ENCODE peak calls at places on chromosomes 5 and 9, in seven cellular contexts. One of them, this sample, is unnamed. For H3K4me1, the result is how much of the 10 kb centered on the place peaks cover.

GRCh38 chr5:151719228-151719861 is 32.6 kb upstream of the SPARC start:
- DNase-seq in H1: no peak
- DNase-seq in mesenchymal stem cell: no peak
- DNase-seq in trophoblast cell: peak
- DNase-seq in H9: peak
- DNase-seq in neuronal stem cell: no peak
- DNase-seq in IMR-90: peak
- DNase-seq in this sample: peak

GRCh38 chr5:144698454-144698853 is 527.8 kb downstream of the KCTD16 start:
- DNase-seq in trophoblast cell: no peak
- DNase-seq in H1: no peak
- DNase-seq in neuronal stem cell: no peak
- DNase-seq in IMR-90: peak
- DNase-seq in mesenchymal stem cell: no peak
- DNase-seq in H9: no peak
- DNase-seq in this sample: peak

GRCh38 chr9:120230227-120230626 is 349.7 kb downstream of the CDK5RAP2 start:
- DNase-seq in H1: no peak
- DNase-seq in mesenchymal stem cell: no peak
- DNase-seq in H9: no peak
- DNase-seq in IMR-90: no peak
- DNase-seq in neuronal stem cell: no peak
- DNase-seq in trophoblast cell: no peak
- DNase-seq in this sample: no peak

GRCh38 chr5:10633271-10634049 is 69.6 kb downstream of the ANKRD33B start:
- DNase-seq in H1: no peak
- DNase-seq in H9: no peak
- DNase-seq in IMR-90: no peak
- DNase-seq in mesenchymal stem cell: no peak
- DNase-seq in neuronal stem cell: no peak
- DNase-seq in trophoblast cell: no peak
- DNase-seq in this sample: no peak

GRCh38 chr9:6598249-6598725 is 47.2 kb downstream of the GLDC start:
- DNase-seq in trophoblast cell: no peak
- DNase-seq in mesenchymal stem cell: no peak
- DNase-seq in H1: no peak
- DNase-seq in neuronal stem cell: no peak
- DNase-seq in IMR-90: peak
- DNase-seq in H9: no peak
- DNase-seq in this sample: no peak

GRCh38 chr9:96491079-96491879 is 41.3 kb downstream of the HABP4 start:
- DNase-seq in neuronal stem cell: no peak
- DNase-seq in H9: no peak
- DNase-seq in trophoblast cell: peak
- DNase-seq in IMR-90: peak
- DNase-seq in mesenchymal stem cell: no peak
- DNase-seq in H1: no peak
- DNase-seq in this sample: no peak

GRCh38 chr5:110754181-110754580 is 15.4 kb downstream of the SLC25A46 start:
- DNase-seq in IMR-90: no peak
- DNase-seq in H9: no peak
- DNase-seq in H1: no peak
- DNase-seq in trophoblast cell: no peak
- DNase-seq in mesenchymal stem cell: no peak
- DNase-seq in neuronal stem cell: no peak
- DNase-seq in this sample: no peak

GRCh38 chr5:33850100-33850594 is 41.6 kb downstream of the ADAMTS12 start:
- DNase-seq in H1: no peak
- DNase-seq in trophoblast cell: no peak
- DNase-seq in mesenchymal stem cell: peak
- DNase-seq in IMR-90: peak
- DNase-seq in neuronal stem cell: no peak
- DNase-seq in H9: peak
- DNase-seq in this sample: peak

GRCh38 chr5:82396396-82396795 is 118.2 kb upstream of the RPS23 start:
- DNase-seq in IMR-90: peak
- DNase-seq in neuronal stem cell: no peak
- DNase-seq in mesenchymal stem cell: no peak
- DNase-seq in H9: no peak
- DNase-seq in trophoblast cell: no peak
- DNase-seq in H1: no peak
- DNase-seq in this sample: no peak

GRCh38 chr5:100566382-100567141 is 31.4 kb downstream of the FAM174A start:
- DNase-seq in H9: no peak
- DNase-seq in IMR-90: no peak
- DNase-seq in trophoblast cell: no peak
- DNase-seq in H1: no peak
- DNase-seq in mesenchymal stem cell: no peak
- DNase-seq in neuronal stem cell: no peak
- DNase-seq in this sample: no peak

GRCh38 chr9:132995121-132995420 is 16.6 kb downstream of the GFI1B start:
- DNase-seq in H9: no peak
- DNase-seq in trophoblast cell: no peak
- DNase-seq in IMR-90: no peak
- DNase-seq in neuronal stem cell: no peak
- DNase-seq in H1: no peak
- DNase-seq in mesenchymal stem cell: no peak
- DNase-seq in this sample: no peak

GRCh38 chr5:147565524-147565923 is 55.7 kb upstream of the DPYSL3 start:
- DNase-seq in H1: no peak
- DNase-seq in neuronal stem cell: no peak
- DNase-seq in IMR-90: peak
- DNase-seq in trophoblast cell: peak
- DNase-seq in mesenchymal stem cell: peak
- DNase-seq in H9: no peak
- DNase-seq in this sample: peak

GRCh38 chr9:90162819-90163218 is 479.8 kb downstream of the DIRAS2 start:
- DNase-seq in trophoblast cell: no peak
- DNase-seq in H9: no peak
- DNase-seq in H1: no peak
- DNase-seq in mesenchymal stem cell: no peak
- DNase-seq in IMR-90: no peak
- DNase-seq in neuronal stem cell: no peak
- DNase-seq in this sample: no peak

GRCh38 chr5:57986746-57987145 is 473.1 kb downstream of the PLK2 start:
- DNase-seq in trophoblast cell: no peak
- DNase-seq in IMR-90: peak
- DNase-seq in H1: no peak
- DNase-seq in H9: peak
- DNase-seq in neuronal stem cell: no peak
- DNase-seq in mesenchymal stem cell: peak
- DNase-seq in this sample: peak

GRCh38 chr5:143177263-143177994 is 226.1 kb downstream of the NR3C1 start:
- DNase-seq in neuronal stem cell: no peak
- DNase-seq in IMR-90: peak
- DNase-seq in H1: no peak
- DNase-seq in mesenchymal stem cell: no peak
- DNase-seq in trophoblast cell: no peak
- DNase-seq in H9: no peak
- DNase-seq in this sample: no peak

GRCh38 chr5:30099634-30100033 is 1093.9 kb upstream of the CDH6 start:
- DNase-seq in IMR-90: no peak
- DNase-seq in mesenchymal stem cell: peak
- DNase-seq in H1: no peak
- DNase-seq in neuronal stem cell: no peak
- DNase-seq in trophoblast cell: no peak
- DNase-seq in H9: no peak
- DNase-seq in this sample: peak

GRCh38 chr9:123925161-123925560 is 4.8 kb downstream of the DENND1A start:
- DNase-seq in trophoblast cell: no peak
- DNase-seq in mesenchymal stem cell: no peak
- DNase-seq in neuronal stem cell: no peak
- DNase-seq in IMR-90: no peak
- DNase-seq in H1: no peak
- DNase-seq in H9: peak
- DNase-seq in this sample: peak

GRCh38 chr9:108040783-108041182 is 551.2 kb upstream of the KLF4 start:
- DNase-seq in mesenchymal stem cell: peak
- DNase-seq in neuronal stem cell: no peak
- DNase-seq in trophoblast cell: peak
- DNase-seq in H9: no peak
- DNase-seq in H1: no peak
- DNase-seq in IMR-90: peak
- DNase-seq in this sample: no peak

GRCh38 chr9:72557549-72557948 is 36.1 kb downstream of the TMC1 start:
- DNase-seq in H1: peak
- DNase-seq in IMR-90: peak
- DNase-seq in neuronal stem cell: no peak
- DNase-seq in mesenchymal stem cell: peak
- DNase-seq in H9: no peak
- DNase-seq in trophoblast cell: peak
- DNase-seq in this sample: peak

GRCh38 chr5:84724683-84725082 is 340.0 kb upstream of the EDIL3 start:
- DNase-seq in H9: no peak
- DNase-seq in trophoblast cell: no peak
- DNase-seq in IMR-90: peak
- DNase-seq in H1: no peak
- DNase-seq in neuronal stem cell: no peak
- DNase-seq in mesenchymal stem cell: peak
- DNase-seq in this sample: no peak

GRCh38 chr5:158461240-158461854 is 602.4 kb upstream of the CLINT1 start:
- DNase-seq in H9: no peak
- DNase-seq in IMR-90: no peak
- DNase-seq in H1: no peak
- DNase-seq in mesenchymal stem cell: no peak
- DNase-seq in trophoblast cell: no peak
- DNase-seq in neuronal stem cell: no peak
- DNase-seq in this sample: no peak

GRCh38 chr5:157915638-157916037 is 56.7 kb upstream of the CLINT1 start:
- DNase-seq in neuronal stem cell: no peak
- DNase-seq in H9: no peak
- DNase-seq in trophoblast cell: no peak
- DNase-seq in mesenchymal stem cell: peak
- DNase-seq in IMR-90: peak
- DNase-seq in H1: no peak
- DNase-seq in this sample: no peak

GRCh38 chr9:107625383-107625984 is 135.9 kb upstream of the KLF4 start:
- DNase-seq in mesenchymal stem cell: no peak
- DNase-seq in IMR-90: no peak
- DNase-seq in trophoblast cell: no peak
- DNase-seq in neuronal stem cell: no peak
- DNase-seq in H1: no peak
- DNase-seq in H9: no peak
- DNase-seq in this sample: no peak

GRCh38 chr9:127833555-127833954 is 20.9 kb downstream of the ENG start:
- DNase-seq in IMR-90: peak
- DNase-seq in H1: no peak
- DNase-seq in neuronal stem cell: no peak
- DNase-seq in trophoblast cell: peak
- DNase-seq in H9: no peak
- DNase-seq in mesenchymal stem cell: peak
- DNase-seq in this sample: no peak
- H3K4me1 ChIP-seq in IMR-90: under half
- H3K4me1 ChIP-seq in H1: under half
- H3K4me1 ChIP-seq in neuronal stem cell: under half
- H3K4me1 ChIP-seq in trophoblast cell: under half
- H3K4me1 ChIP-seq in H9: under half
- H3K4me1 ChIP-seq in mesenchymal stem cell: under half
- H3K4me1 ChIP-seq in this sample: under half

GRCh38 chr5:76788362-76788761 is 30.5 kb upstream of the F2RL1 start:
- DNase-seq in H9: no peak
- DNase-seq in IMR-90: no peak
- DNase-seq in H1: no peak
- DNase-seq in neuronal stem cell: no peak
- DNase-seq in mesenchymal stem cell: no peak
- DNase-seq in trophoblast cell: no peak
- DNase-seq in this sample: no peak

GRCh38 chr5:76790632-76791290 is 28.1 kb upstream of the F2RL1 start:
- DNase-seq in neuronal stem cell: no peak
- DNase-seq in mesenchymal stem cell: peak
- DNase-seq in H1: no peak
- DNase-seq in IMR-90: peak
- DNase-seq in trophoblast cell: no peak
- DNase-seq in H9: no peak
- DNase-seq in this sample: peak

GRCh38 chr5:76789991-76790571 is 28.7 kb upstream of the F2RL1 start:
- DNase-seq in neuronal stem cell: no peak
- DNase-seq in trophoblast cell: no peak
- DNase-seq in H1: no peak
- DNase-seq in H9: no peak
- DNase-seq in IMR-90: peak
- DNase-seq in mesenchymal stem cell: no peak
- DNase-seq in this sample: peak

GRCh38 chr5:76785493-76785892 is 33.3 kb upstream of the F2RL1 start:
- DNase-seq in H1: no peak
- DNase-seq in neuronal stem cell: no peak
- DNase-seq in mesenchymal stem cell: peak
- DNase-seq in trophoblast cell: peak
- DNase-seq in IMR-90: peak
- DNase-seq in H9: no peak
- DNase-seq in this sample: no peak

DNA sequence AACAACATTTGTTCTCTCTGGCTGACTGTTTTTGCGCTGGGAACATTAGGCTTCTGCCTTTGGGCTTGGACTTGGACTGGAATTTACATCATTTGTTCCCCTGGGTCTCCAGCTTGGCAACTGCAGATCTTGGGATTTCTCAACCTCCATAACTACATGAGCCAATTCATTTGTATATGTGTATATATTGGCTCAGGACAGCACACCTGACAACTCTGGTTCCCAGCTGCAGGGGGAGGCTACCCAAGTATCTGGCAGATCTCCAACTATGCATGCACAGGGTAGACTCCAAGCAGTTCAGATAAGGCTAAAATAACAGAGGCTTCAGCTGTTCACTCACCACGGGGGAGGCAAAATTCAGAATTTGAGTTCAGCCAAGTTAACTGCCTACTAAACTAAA is 31.6 kb upstream of the F2RL1 start:
- DNase-seq in neuronal stem cell: no peak
- DNase-seq in IMR-90: peak
- DNase-seq in trophoblast cell: peak
- DNase-seq in H1: no peak
- DNase-seq in H9: no peak
- DNase-seq in mesenchymal stem cell: peak
- DNase-seq in this sample: no peak
- H2AK5ac ChIP-seq in neuronal stem cell: no peak
- H2AK5ac ChIP-seq in IMR-90: peak
- H2AK5ac ChIP-seq in trophoblast cell: no peak
- H2AK5ac ChIP-seq in H1: no peak
- H2AK5ac ChIP-seq in H9: no peak
- H2AK5ac ChIP-seq in mesenchymal stem cell: no peak
- H2AK5ac ChIP-seq in this sample: no peak

DNA sequence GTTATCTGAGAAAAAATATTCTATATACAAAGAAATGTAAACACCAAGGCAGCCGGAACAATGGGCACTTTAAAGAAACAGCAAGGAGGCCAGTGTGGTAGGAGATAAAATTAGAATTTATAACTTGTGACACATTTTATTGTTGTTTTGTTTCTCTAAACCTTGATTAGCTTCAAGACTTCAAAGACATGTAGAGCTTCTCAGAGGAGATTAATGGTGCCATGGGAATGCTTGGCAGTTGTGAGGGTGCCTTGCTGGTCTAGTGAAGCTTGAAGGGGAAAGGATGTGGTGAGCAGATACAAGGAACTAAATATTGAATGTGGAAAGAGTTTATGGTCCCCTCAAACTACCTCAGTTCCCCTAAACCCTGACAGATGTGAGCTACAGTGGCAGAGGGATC is 322.4 kb upstream of the ADAMTS16 start:
- DNase-seq in neuronal stem cell: no peak
- DNase-seq in H1: no peak
- DNase-seq in H9: no peak
- DNase-seq in mesenchymal stem cell: no peak
- DNase-seq in trophoblast cell: no peak
- DNase-seq in IMR-90: no peak
- DNase-seq in this sample: no peak
- H4K8ac ChIP-seq in neuronal stem cell: no peak
- H4K8ac ChIP-seq in H1: no peak
- H4K8ac ChIP-seq in H9: no peak
- H4K8ac ChIP-seq in mesenchymal stem cell: no peak
- H4K8ac ChIP-seq in trophoblast cell: no peak
- H4K8ac ChIP-seq in IMR-90: no peak
- H4K8ac ChIP-seq in this sample: no peak

GRCh38 chr9:69570091-69570451 is 102.1 kb downstream of the APBA1 start:
- DNase-seq in mesenchymal stem cell: no peak
- DNase-seq in H1: no peak
- DNase-seq in neuronal stem cell: no peak
- DNase-seq in trophoblast cell: no peak
- DNase-seq in IMR-90: no peak
- DNase-seq in H9: no peak
- DNase-seq in this sample: no peak
- H3K4me1 ChIP-seq in mesenchymal stem cell: under half
- H3K4me1 ChIP-seq in H1: under half
- H3K4me1 ChIP-seq in neuronal stem cell: under half
- H3K4me1 ChIP-seq in trophoblast cell: under half
- H3K4me1 ChIP-seq in IMR-90: under half
- H3K4me1 ChIP-seq in H9: under half
- H3K4me1 ChIP-seq in this sample: under half